ENCODE peak calls at places on chromosomes 4 and X, in ten cellular contexts. W is HCT116, I is fibroblast of pulmonary artery, E is Calu3, N is astrocyte of the cerebellum, D is left ventricle myocardium inferior, V is bronchial epithelial cell, O is heart right ventricle, M is neural crest cell, L is fibroblast of mammary gland. G is an unnamed sample.

GRCh38 chrX:135388841-135389240 is 32.9 kb upstream of the SMIM10L2A start:
- DNase-seq in N (no peak), D (no peak), O (no peak), I (no peak), E (no peak), W (no peak), M (no peak), L (no peak), V (no peak), G (no peak)

GRCh38 chr4:56750231-56750630 is 69.1 kb upstream of the HOPX start:
- DNase-seq in V (no peak), N (no peak), M (no peak), W (no peak), O (no peak), E (no peak), I (no peak), L (no peak), D (no peak), G (no peak)

GRCh38 chrX:30627818-30628652 is 25.2 kb upstream of the GK start:
- DNase-seq in M (no peak), I (no peak), W (no peak), O (no peak), E (peak), V (peak), L (peak), N (no peak), D (no peak), G (no peak)

GRCh38 chrX:19728915-19729314 is 158.5 kb downstream of the SH3KBP1 start:
- DNase-seq in L (no peak), W (no peak), M (no peak), E (no peak), V (no peak), O (no peak), N (no peak), D (no peak), I (no peak), G (no peak)

GRCh38 chr4:151864068-151864467 is 103.3 kb upstream of the GATB start:
- DNase-seq in M (no peak), E (no peak), W (no peak), I (no peak), V (no peak), O (no peak), N (no peak), L (no peak), D (no peak), G (no peak)

GRCh38 chr4:40395908-40396806 is 61.0 kb downstream of the CHRNA9 start:
- DNase-seq in V (peak), L (peak), D (peak), N (peak), I (peak), M (peak), E (peak), W (no peak), O (peak), G (peak)

GRCh38 chr4:99341426-99341825 is 11.1 kb downstream of the ADH1C start:
- DNase-seq in E (no peak), W (no peak), I (no peak), O (no peak), M (no peak), D (no peak), N (no peak), L (no peak), V (no peak), G (no peak)

GRCh38 chr4:83356899-83357661 is 22.4 kb upstream of the HPSE start:
- DNase-seq in O (no peak), V (peak), W (peak), I (peak), N (peak), M (no peak), D (no peak), L (peak), E (no peak), G (peak)

GRCh38 chr4:53592128-53592527 is 842 bp upstream of the LNX1 start:
- DNase-seq in I (peak), D (no peak), E (no peak), W (no peak), N (no peak), M (no peak), O (no peak), L (peak), V (peak), G (no peak)

GRCh38 chrX:121323337-121323736 is 275.9 kb downstream of the GLUD2 start:
- DNase-seq in E (no peak), L (no peak), I (no peak), V (no peak), N (no peak), D (no peak), M (no peak), W (no peak), O (no peak), G (no peak)

GRCh38 chrX:121322159-121322558 is 274.7 kb downstream of the GLUD2 start:
- DNase-seq in E (peak), W (no peak), M (no peak), D (no peak), I (no peak), N (no peak), L (peak), V (peak), O (no peak), G (no peak)
- TF ChIP-seq CTCF in E (peak), W (peak), M (no peak), D (no peak), I (peak), N (peak), L (peak), V (peak), O (no peak), G (no peak)

DNA sequence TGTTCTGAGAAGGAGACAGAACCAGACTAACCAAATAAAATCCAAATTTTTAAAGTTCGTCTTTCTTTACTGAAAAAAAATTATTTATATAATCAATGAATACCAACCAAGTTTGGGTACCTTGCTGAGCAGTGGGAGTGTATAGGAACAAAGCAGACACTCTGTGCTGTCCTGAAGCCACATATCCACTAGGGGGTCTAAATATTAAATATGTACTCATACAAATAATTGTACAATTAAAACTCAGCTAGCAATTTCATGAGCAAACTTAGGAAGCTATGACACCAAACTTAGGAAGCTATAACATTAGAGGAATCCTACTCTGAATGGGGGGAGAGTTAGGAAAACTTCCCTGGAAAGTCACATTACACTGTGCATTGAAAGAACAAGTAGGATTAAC is 582.0 kb upstream of the EPHA5 start:
- DNase-seq in M (no peak), E (no peak), O (no peak), D (no peak), L (no peak), N (no peak), I (peak), V (no peak), W (no peak), G (no peak)
- TF ChIP-seq CTCF in M (peak), E (no peak), O (no peak), D (no peak), L (no peak), N (peak), I (peak), V (no peak), W (no peak), G (peak)

GRCh38 chr4:60682901-60683300 is 517.2 kb upstream of the ADGRL3 start:
- DNase-seq in V (no peak), D (no peak), L (peak), M (no peak), W (no peak), E (no peak), I (peak), O (no peak), N (no peak), G (peak)

GRCh38 chr4:60683357-60683756 is 516.8 kb upstream of the ADGRL3 start:
- DNase-seq in M (no peak), D (no peak), L (peak), E (no peak), V (peak), N (peak), W (no peak), O (no peak), I (peak), G (peak)

DNA sequence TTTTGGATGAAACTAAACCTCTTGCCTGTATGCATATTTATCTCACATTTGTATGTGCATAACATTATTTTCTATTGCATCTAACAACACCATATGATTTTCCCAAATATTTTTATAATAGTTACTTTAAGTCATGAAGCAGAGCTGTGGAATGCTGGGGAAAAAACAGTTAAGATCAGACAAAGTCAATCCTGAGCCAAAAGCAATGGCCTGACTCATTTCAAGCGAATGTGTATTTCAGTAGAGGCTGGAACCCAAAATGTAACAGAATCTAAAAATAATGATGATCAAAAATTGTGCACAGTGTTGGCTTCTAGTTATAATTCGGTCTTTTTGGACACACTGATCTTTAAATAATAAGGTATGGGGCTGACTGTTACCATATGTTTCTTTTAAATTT is 516.2 kb upstream of the ADGRL3 start:
- DNase-seq in D (no peak), O (no peak), M (no peak), V (no peak), I (peak), W (no peak), N (peak), E (no peak), L (peak), G (peak)
- TF ChIP-seq CTCF in D (no peak), O (no peak), M (no peak), V (no peak), I (no peak), W (no peak), N (no peak), E (no peak), L (no peak), G (no peak)

DNA sequence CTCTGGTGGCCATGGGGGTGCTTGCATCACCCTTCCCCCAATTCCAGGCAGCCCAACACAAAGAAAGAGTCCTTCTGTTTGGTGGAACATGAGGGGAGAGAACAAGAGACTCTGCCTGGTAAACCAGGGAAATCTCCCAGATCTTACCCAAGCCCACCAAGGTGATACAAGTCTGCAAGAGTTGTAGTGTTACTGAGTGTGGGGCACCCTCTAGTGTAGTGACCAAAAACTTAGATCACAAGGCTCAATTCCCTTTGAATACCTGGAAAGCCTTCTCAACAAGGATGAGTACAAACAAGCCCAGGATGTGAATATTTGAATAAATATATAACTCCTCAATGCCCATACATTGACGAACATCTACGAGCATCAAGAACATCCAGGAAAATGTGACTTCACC is 64.7 kb downstream of the IL13RA2 start:
- DNase-seq in V (no peak), N (no peak), W (no peak), E (no peak), D (no peak), I (no peak), O (no peak), M (no peak), L (no peak), G (no peak)
- TF ChIP-seq CTCF in V (no peak), N (no peak), W (no peak), E (no peak), D (no peak), I (no peak), O (no peak), M (no peak), L (no peak), G (no peak)

GRCh38 chrX:106964290-106964689 is 35.7 kb downstream of the MORC4 start:
- DNase-seq in O (no peak), I (no peak), L (no peak), W (no peak), N (no peak), D (no peak), V (no peak), E (no peak), M (no peak), G (no peak)

GRCh38 chrX:106955004-106955772 is 35.0 kb downstream of the CLDN2 start:
- DNase-seq in D (no peak), M (no peak), E (no peak), O (no peak), W (no peak), N (no peak), I (peak), L (peak), V (peak), G (peak)

GRCh38 chrX:106963111-106963510 is 36.9 kb downstream of the MORC4 start:
- DNase-seq in W (no peak), D (no peak), L (no peak), N (no peak), O (no peak), V (no peak), E (no peak), M (no peak), I (no peak), G (no peak)

GRCh38 chrX:106957856-106958255 is 37.7 kb downstream of the CLDN2 start:
- DNase-seq in D (no peak), V (no peak), M (no peak), W (no peak), E (no peak), I (no peak), N (no peak), L (no peak), O (no peak), G (no peak)

GRCh38 chrX:106959897-106960296 is 39.7 kb downstream of the CLDN2 start:
- DNase-seq in N (peak), L (peak), O (no peak), D (no peak), E (peak), W (no peak), M (no peak), V (peak), I (peak), G (peak)
- TF ChIP-seq CTCF in N (peak), L (peak), O (no peak), D (no peak), E (no peak), W (peak), M (peak), V (peak), I (peak), G (peak)